ENCODE peak calls at places on chromosomes 6 and 20, in eight cellular contexts. Q is esophagus squamous epithelium, B is Peyer's patch, F is pancreas, C is adrenal gland, H is sigmoid colon, Y is PC-3, K is endothelial cell of umbilical vein. D is an unnamed sample.

GRCh38 chr6:41846666-41847237 is 48.4 kb downstream of the USP49 start:
- DNase-seq in Q (no peak), B (peak; percentile 82), F (peak; percentile 42), C (peak; percentile 76), H (peak; percentile 69), Y (peak; percentile 98), K (peak; percentile 99), D (no peak)

GRCh38 chr6:159973406-159973805 is 4.5 kb downstream of the IGF2R start:
- DNase-seq in Q (no peak), B (no peak), F (no peak), C (no peak), H (no peak), Y (no peak), K (no peak), D (no peak)

GRCh38 chr20:48705208-48706115 is 122.3 kb downstream of the PREX1 start:
- DNase-seq in Q (no peak), B (no peak), F (no peak), C (no peak), H (peak; percentile 10), Y (no peak), K (no peak), D (no peak)

GRCh38 chr6:15804461-15804784 is 141.6 kb upstream of the DTNBP1 start:
- DNase-seq in Q (no peak), B (no peak), F (no peak), C (no peak), H (no peak), Y (no peak), K (no peak), D (no peak)

GRCh38 chr6:159067334-159067733 is 22.5 kb upstream of the TAGAP start:
- DNase-seq in Q (no peak), B (no peak), F (no peak), C (no peak), H (no peak), Y (peak; percentile 10), K (no peak), D (no peak)

GRCh38 chr20:48568520-48568919 is 259.3 kb downstream of the PREX1 start:
- DNase-seq in Q (no peak), B (no peak), F (no peak), C (no peak), H (no peak), Y (no peak), K (no peak), D (no peak)

GRCh38 chr6:167093922-167094432 is 28.9 kb upstream of the CCR6 start:
- DNase-seq in Q (no peak), B (peak; percentile 92), F (no peak), C (no peak), H (no peak), Y (no peak), K (no peak), D (no peak)

GRCh38 chr6:4281341-4282293 is 146.2 kb upstream of the ECI2 start:
- DNase-seq in Q (no peak), B (peak; percentile 78), F (peak; percentile 43), C (peak; percentile 62), H (peak; percentile 72), Y (peak; percentile 81), K (peak; percentile 64), D (peak; percentile 38)

GRCh38 chr6:25876203-25876602 is 2.2 kb upstream of the SLC17A3 start:
- DNase-seq in Q (no peak), B (no peak), F (no peak), C (no peak), H (no peak), Y (no peak), K (no peak), D (no peak)

GRCh38 chr6:53059648-53060589 is 5.3 kb upstream of the FBXO9 start:
- DNase-seq in Q (no peak), B (no peak), F (no peak), C (no peak), H (no peak), Y (no peak), K (peak; percentile 9), D (no peak)

GRCh38 chr6:64589961-64590360 is 954.4 kb downstream of the PHF3 start:
- DNase-seq in Q (no peak), B (no peak), F (no peak), C (no peak), H (no peak), Y (no peak), K (no peak), D (no peak)

GRCh38 chr20:17612975-17613327 is 43.1 kb downstream of the DSTN start:
- DNase-seq in Q (no peak), B (peak; percentile 41), F (no peak), C (no peak), H (no peak), Y (no peak), K (no peak), D (no peak)

GRCh38 chr6:49155321-49155720 is 307.7 kb downstream of the MMUT start:
- DNase-seq in Q (no peak), B (no peak), F (no peak), C (no peak), H (no peak), Y (no peak), K (no peak), D (no peak)

GRCh38 chr6:74932214-74932923 is 273.5 kb downstream of the COL12A1 start:
- DNase-seq in Q (no peak), B (no peak), F (no peak), C (no peak), H (no peak), Y (no peak), K (no peak), D (no peak)

GRCh38 chr6:56268266-56268665 is 20.9 kb upstream of the COL21A1 start:
- DNase-seq in Q (no peak), B (no peak), F (no peak), C (no peak), H (no peak), Y (peak; percentile 8), K (no peak), D (no peak)

GRCh38 chr6:71675386-71675785 is 211.0 kb upstream of the RIMS1 start:
- DNase-seq in Q (no peak), B (no peak), F (no peak), C (no peak), H (no peak), Y (no peak), K (no peak), D (no peak)

DNA sequence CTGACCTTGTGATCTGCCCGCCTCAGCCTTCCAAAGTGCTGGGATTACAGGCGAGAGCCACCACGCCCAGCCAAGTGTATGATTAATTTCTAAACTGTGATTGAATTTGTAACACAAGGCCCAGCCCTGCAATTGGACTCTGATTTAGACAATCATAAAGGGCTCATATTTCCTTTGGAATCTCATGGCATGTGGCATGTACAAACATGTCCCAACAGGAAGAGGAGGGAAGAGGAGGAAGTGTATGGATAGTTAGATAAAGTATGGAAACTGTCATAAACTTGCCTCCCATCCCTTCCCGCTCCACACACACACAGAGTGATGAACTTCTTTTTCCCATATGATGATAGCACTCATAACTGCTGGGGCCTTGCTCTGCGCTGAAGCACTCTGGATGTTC is 27.2 kb upstream of the QKI start:
- DNase-seq in Q (no peak), B (no peak), F (no peak), C (no peak), H (no peak), Y (no peak), K (peak; percentile 95), D (no peak)
- H3K36me3 ChIP-seq in Q (no peaks in the 10 kb centered on the region), B (no peaks in the 10 kb centered on the region), F (no peaks in the 10 kb centered on the region), C (no peaks in the 10 kb centered on the region), H (no peaks in the 10 kb centered on the region), Y (no peaks in the 10 kb centered on the region), K (no peaks in the 10 kb centered on the region), D (no peaks in the 10 kb centered on the region)

GRCh38 chr20:6058684-6059295 is 4.9 kb upstream of the LRRN4 start:
- DNase-seq in Q (no peak), B (no peak), F (peak; percentile 34), C (no peak), H (no peak), Y (peak; percentile 28), K (no peak), D (no peak)

GRCh38 chr20:6057704-6058103 is 3.8 kb upstream of the LRRN4 start:
- DNase-seq in Q (no peak), B (no peak), F (no peak), C (no peak), H (no peak), Y (no peak), K (no peak), D (no peak)

GRCh38 chr20:6055981-6056569 is 2.2 kb upstream of the LRRN4 start:
- DNase-seq in Q (no peak), B (no peak), F (no peak), C (no peak), H (no peak), Y (no peak), K (no peak), D (no peak)

GRCh38 chr20:6055161-6055783 is 1.4 kb upstream of the LRRN4 start:
- DNase-seq in Q (no peak), B (no peak), F (no peak), C (no peak), H (no peak), Y (no peak), K (no peak), D (no peak)

DNA sequence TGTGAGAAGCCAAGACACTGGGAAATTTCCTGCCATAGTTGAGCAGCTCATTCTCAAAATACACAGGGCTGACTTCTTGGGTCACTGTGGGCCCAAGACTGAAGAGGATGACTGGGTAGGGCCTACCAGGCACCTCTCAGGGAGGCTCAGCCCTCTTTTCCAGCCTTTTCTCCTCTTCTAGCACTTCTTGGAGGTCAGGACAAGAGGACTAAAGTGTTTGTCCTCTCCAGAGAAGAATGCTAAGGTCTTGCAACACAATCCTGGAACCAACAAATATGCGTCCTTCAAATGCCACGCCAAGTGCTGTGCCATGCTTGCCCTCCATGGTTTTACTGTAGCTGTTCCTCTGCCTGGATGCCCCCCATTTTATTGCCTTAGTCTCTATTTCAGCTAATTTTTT is 3.3 kb upstream of the LRRN4 start:
- DNase-seq in Q (no peak), B (no peak), F (no peak), C (no peak), H (no peak), Y (no peak), K (no peak), D (no peak)
- H3K27ac ChIP-seq in Q (no peak overlapping the region), B (no peak overlapping the region), F (no peak overlapping the region), C (no peak overlapping the region), H (no peak overlapping the region), Y (no peak overlapping the region), K (no peak overlapping the region), D (no peak overlapping the region)

DNA sequence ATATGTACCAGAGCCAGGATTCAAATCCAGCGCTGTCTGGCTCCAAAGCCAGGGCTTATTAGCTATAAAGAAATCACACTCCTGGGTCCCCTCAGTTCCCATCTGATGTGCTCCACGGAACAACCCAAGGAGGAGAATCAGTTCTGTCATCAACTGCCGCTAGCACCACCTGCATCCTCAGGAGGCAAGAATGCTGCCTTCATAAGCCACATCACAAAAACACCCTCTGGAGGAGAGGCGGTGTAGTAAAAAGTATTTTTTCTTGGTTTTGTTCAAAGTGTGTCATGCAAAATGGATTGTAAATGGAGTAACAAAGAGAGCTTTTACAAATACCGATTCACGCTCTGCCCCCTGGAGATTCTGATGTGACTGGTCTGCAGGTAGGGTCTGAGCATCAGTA is 57.1 kb downstream of the TNFRSF21 start:
- DNase-seq in Q (no peak), B (no peak), F (no peak), C (no peak), H (no peak), Y (no peak), K (no peak), D (no peak)
- H3K36me3 ChIP-seq in Q (peaks cover 48% of the 10 kb centered on the region), B (no peaks in the 10 kb centered on the region), F (no peaks in the 10 kb centered on the region), C (no peaks in the 10 kb centered on the region), H (peaks cover 6% of the 10 kb centered on the region), Y (peaks cover 71% of the 10 kb centered on the region), K (peaks cover 6% of the 10 kb centered on the region), D (peaks cover 8% of the 10 kb centered on the region)

DNA sequence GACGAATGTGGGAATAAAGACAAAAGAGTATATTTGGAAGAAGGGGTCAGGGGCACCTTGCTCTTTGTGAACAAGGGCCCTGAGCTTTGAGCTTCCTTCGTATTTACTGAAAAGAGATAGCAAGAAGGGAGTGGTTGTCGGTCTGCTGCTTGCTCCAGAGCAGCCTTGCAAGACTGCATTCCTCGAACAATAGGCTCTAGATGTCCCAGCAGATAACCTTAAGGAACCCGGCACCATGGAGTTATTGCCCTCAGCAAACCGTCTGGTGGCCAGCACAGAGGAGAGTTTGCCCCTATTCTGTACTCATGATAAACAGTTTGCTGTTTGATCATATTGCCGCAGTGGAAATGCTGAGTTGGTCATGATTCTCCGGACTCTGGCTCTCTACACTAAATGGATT is 22.7 kb downstream of the HLA-DRB1 start:
- DNase-seq in Q (no peak), B (no peak), F (no peak), C (no peak), H (no peak), Y (no peak), K (no peak), D (no peak)
- H3K27ac ChIP-seq in Q (no peak overlapping the region), B (no peak overlapping the region), F (no peak overlapping the region), C (no peak overlapping the region), H (no peak overlapping the region), Y (no peak overlapping the region), K (no peak overlapping the region), D (no peak overlapping the region)